ENCODE peak calls at places on chromosomes 11 and 22, in nine cellular contexts. One of them, this sample, is unnamed.

GRCh38 chr11:1889941-1890855 is 1.5 kb downstream of the PRR33 start:
- DNase-seq in ovary: peak
- DNase-seq in CD4-positive, alpha-beta T cell: no peak
- DNase-seq in Panc1: no peak
- DNase-seq in IMR-90: no peak
- DNase-seq in psoas muscle: no peak
- DNase-seq in K562: no peak
- DNase-seq in A549: no peak
- DNase-seq in esophagus squamous epithelium: no peak
- DNase-seq in this sample: no peak

GRCh38 chr22:49393526-49393925 is 434.1 kb downstream of the BRD1 start:
- DNase-seq in ovary: no peak
- DNase-seq in CD4-positive, alpha-beta T cell: no peak
- DNase-seq in Panc1: no peak
- DNase-seq in IMR-90: no peak
- DNase-seq in psoas muscle: no peak
- DNase-seq in K562: no peak
- DNase-seq in A549: no peak
- DNase-seq in esophagus squamous epithelium: no peak
- DNase-seq in this sample: no peak

GRCh38 chr11:45852712-45853101 is 5.4 kb downstream of the CRY2 start:
- DNase-seq in ovary: no peak
- DNase-seq in CD4-positive, alpha-beta T cell: no peak
- DNase-seq in Panc1: no peak
- DNase-seq in IMR-90: no peak
- DNase-seq in psoas muscle: no peak
- DNase-seq in K562: peak
- DNase-seq in A549: no peak
- DNase-seq in esophagus squamous epithelium: no peak
- DNase-seq in this sample: no peak

GRCh38 chr22:29799217-29799680 is 32.1 kb downstream of the UQCR10 start:
- DNase-seq in ovary: peak
- DNase-seq in CD4-positive, alpha-beta T cell: no peak
- DNase-seq in Panc1: no peak
- DNase-seq in IMR-90: peak
- DNase-seq in psoas muscle: peak
- DNase-seq in K562: peak
- DNase-seq in A549: peak
- DNase-seq in esophagus squamous epithelium: peak
- DNase-seq in this sample: no peak

GRCh38 chr11:128915148-128915519 is 24.0 kb downstream of the KCNJ5 start:
- DNase-seq in ovary: no peak
- DNase-seq in CD4-positive, alpha-beta T cell: no peak
- DNase-seq in Panc1: no peak
- DNase-seq in IMR-90: no peak
- DNase-seq in psoas muscle: no peak
- DNase-seq in K562: no peak
- DNase-seq in A549: no peak
- DNase-seq in esophagus squamous epithelium: no peak
- DNase-seq in this sample: peak

GRCh38 chr22:17201285-17201945 is 17.8 kb downstream of the ADA2 start:
- DNase-seq in ovary: no peak
- DNase-seq in CD4-positive, alpha-beta T cell: no peak
- DNase-seq in Panc1: no peak
- DNase-seq in IMR-90: peak
- DNase-seq in psoas muscle: no peak
- DNase-seq in K562: peak
- DNase-seq in A549: no peak
- DNase-seq in esophagus squamous epithelium: no peak
- DNase-seq in this sample: no peak

GRCh38 chr11:103601230-103601846 is 435.1 kb upstream of the DDI1 start:
- DNase-seq in ovary: no peak
- DNase-seq in CD4-positive, alpha-beta T cell: peak
- DNase-seq in Panc1: peak
- DNase-seq in IMR-90: peak
- DNase-seq in psoas muscle: no peak
- DNase-seq in K562: peak
- DNase-seq in A549: peak
- DNase-seq in esophagus squamous epithelium: no peak
- DNase-seq in this sample: peak

GRCh38 chr22:19933328-19934241 is 8.0 kb upstream of the COMT start:
- DNase-seq in ovary: no peak
- DNase-seq in CD4-positive, alpha-beta T cell: no peak
- DNase-seq in Panc1: no peak
- DNase-seq in IMR-90: no peak
- DNase-seq in psoas muscle: no peak
- DNase-seq in K562: no peak
- DNase-seq in A549: no peak
- DNase-seq in esophagus squamous epithelium: no peak
- DNase-seq in this sample: no peak

GRCh38 chr11:97854877-97855276 is 1165.9 kb upstream of the CNTN5 start:
- DNase-seq in ovary: no peak
- DNase-seq in CD4-positive, alpha-beta T cell: no peak
- DNase-seq in Panc1: no peak
- DNase-seq in IMR-90: no peak
- DNase-seq in psoas muscle: no peak
- DNase-seq in K562: no peak
- DNase-seq in A549: no peak
- DNase-seq in esophagus squamous epithelium: no peak
- DNase-seq in this sample: no peak

GRCh38 chr11:44793350-44794090 is 66.8 kb downstream of the TSPAN18 start:
- DNase-seq in ovary: no peak
- DNase-seq in CD4-positive, alpha-beta T cell: no peak
- DNase-seq in Panc1: no peak
- DNase-seq in IMR-90: peak
- DNase-seq in psoas muscle: no peak
- DNase-seq in K562: peak
- DNase-seq in A549: no peak
- DNase-seq in esophagus squamous epithelium: no peak
- DNase-seq in this sample: no peak

GRCh38 chr11:44799036-44799435 is 72.3 kb downstream of the TSPAN18 start:
- DNase-seq in ovary: no peak
- DNase-seq in CD4-positive, alpha-beta T cell: no peak
- DNase-seq in Panc1: no peak
- DNase-seq in IMR-90: no peak
- DNase-seq in psoas muscle: no peak
- DNase-seq in K562: no peak
- DNase-seq in A549: no peak
- DNase-seq in esophagus squamous epithelium: no peak
- DNase-seq in this sample: no peak

GRCh38 chr11:44797051-44797450 is 70.3 kb downstream of the TSPAN18 start:
- DNase-seq in ovary: no peak
- DNase-seq in CD4-positive, alpha-beta T cell: no peak
- DNase-seq in Panc1: no peak
- DNase-seq in IMR-90: no peak
- DNase-seq in psoas muscle: no peak
- DNase-seq in K562: no peak
- DNase-seq in A549: no peak
- DNase-seq in esophagus squamous epithelium: no peak
- DNase-seq in this sample: no peak

GRCh38 chr11:44797886-44798683 is 71.3 kb downstream of the TSPAN18 start:
- DNase-seq in ovary: no peak
- DNase-seq in CD4-positive, alpha-beta T cell: no peak
- DNase-seq in Panc1: no peak
- DNase-seq in IMR-90: peak
- DNase-seq in psoas muscle: no peak
- DNase-seq in K562: no peak
- DNase-seq in A549: no peak
- DNase-seq in esophagus squamous epithelium: no peak
- DNase-seq in this sample: no peak

DNA sequence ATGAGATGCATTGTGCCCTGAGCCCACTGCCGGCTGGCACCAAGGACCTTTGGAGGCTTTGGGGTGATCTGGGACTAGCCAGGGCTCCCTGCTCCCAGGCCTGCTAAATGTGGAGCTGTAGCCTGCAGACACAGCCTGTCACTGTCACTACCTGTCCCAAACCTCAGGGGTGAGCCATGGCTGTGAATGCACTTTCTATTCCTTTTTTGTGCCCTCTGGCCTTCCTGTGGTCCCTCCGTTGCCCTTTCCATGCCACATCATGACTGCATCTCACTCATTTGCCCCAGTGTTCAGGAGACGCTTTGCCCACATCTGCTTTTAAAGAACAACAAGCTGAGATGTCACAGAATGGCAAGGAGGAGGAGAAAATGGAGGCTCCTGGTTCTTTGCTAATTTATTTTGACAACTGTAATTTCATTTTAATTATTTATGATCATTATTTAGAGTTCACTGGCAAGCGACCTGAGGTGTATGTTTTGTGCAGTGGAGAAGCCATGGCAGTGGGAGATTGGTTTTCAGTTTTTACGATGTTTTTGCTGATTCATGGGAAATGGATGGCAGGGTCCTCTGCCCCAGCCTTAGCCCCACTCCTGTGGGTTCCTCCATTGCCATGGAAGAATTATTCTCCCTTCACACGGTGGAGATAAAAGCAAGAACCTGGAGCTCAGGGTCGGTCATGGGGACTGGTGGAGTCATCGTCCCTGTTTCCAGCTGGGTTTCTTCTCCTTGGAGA is 69.2 kb downstream of the TSPAN18 start:
- DNase-seq in ovary: no peak
- DNase-seq in CD4-positive, alpha-beta T cell: no peak
- DNase-seq in Panc1: no peak
- DNase-seq in IMR-90: no peak
- DNase-seq in psoas muscle: no peak
- DNase-seq in K562: no peak
- DNase-seq in A549: no peak
- DNase-seq in esophagus squamous epithelium: no peak
- DNase-seq in this sample: no peak
- TF ChIP-seq CTCF in ovary: no peak
- TF ChIP-seq CTCF in CD4-positive, alpha-beta T cell: no peak
- TF ChIP-seq CTCF in Panc1: no peak
- TF ChIP-seq CTCF in IMR-90: no peak
- TF ChIP-seq CTCF in psoas muscle: no peak
- TF ChIP-seq CTCF in K562: no peak
- TF ChIP-seq CTCF in A549: no peak
- TF ChIP-seq CTCF in esophagus squamous epithelium: no peak
- TF ChIP-seq CTCF in this sample: no peak

GRCh38 chr11:92269841-92270240 is 45.2 kb downstream of the FAT3 start:
- DNase-seq in ovary: no peak
- DNase-seq in CD4-positive, alpha-beta T cell: no peak
- DNase-seq in Panc1: no peak
- DNase-seq in IMR-90: no peak
- DNase-seq in psoas muscle: no peak
- DNase-seq in K562: no peak
- DNase-seq in A549: no peak
- DNase-seq in esophagus squamous epithelium: no peak
- DNase-seq in this sample: no peak

GRCh38 chr11:92268546-92268945 is 43.9 kb downstream of the FAT3 start:
- DNase-seq in ovary: no peak
- DNase-seq in CD4-positive, alpha-beta T cell: no peak
- DNase-seq in Panc1: no peak
- DNase-seq in IMR-90: no peak
- DNase-seq in psoas muscle: no peak
- DNase-seq in K562: no peak
- DNase-seq in A549: no peak
- DNase-seq in esophagus squamous epithelium: no peak
- DNase-seq in this sample: no peak

GRCh38 chr11:92267968-92268367 is 43.4 kb downstream of the FAT3 start:
- DNase-seq in ovary: no peak
- DNase-seq in CD4-positive, alpha-beta T cell: no peak
- DNase-seq in Panc1: no peak
- DNase-seq in IMR-90: no peak
- DNase-seq in psoas muscle: no peak
- DNase-seq in K562: no peak
- DNase-seq in A549: no peak
- DNase-seq in esophagus squamous epithelium: no peak
- DNase-seq in this sample: no peak

GRCh38 chr11:92269021-92269420 is 44.4 kb downstream of the FAT3 start:
- DNase-seq in ovary: no peak
- DNase-seq in CD4-positive, alpha-beta T cell: no peak
- DNase-seq in Panc1: peak
- DNase-seq in IMR-90: peak
- DNase-seq in psoas muscle: no peak
- DNase-seq in K562: no peak
- DNase-seq in A549: peak
- DNase-seq in esophagus squamous epithelium: no peak
- DNase-seq in this sample: no peak

GRCh38 chr11:92266821-92267220 is 42.2 kb downstream of the FAT3 start:
- DNase-seq in ovary: no peak
- DNase-seq in CD4-positive, alpha-beta T cell: no peak
- DNase-seq in Panc1: no peak
- DNase-seq in IMR-90: no peak
- DNase-seq in psoas muscle: no peak
- DNase-seq in K562: no peak
- DNase-seq in A549: no peak
- DNase-seq in esophagus squamous epithelium: no peak
- DNase-seq in this sample: no peak
- H3K27ac ChIP-seq in ovary: no peak
- H3K27ac ChIP-seq in CD4-positive, alpha-beta T cell: no peak
- H3K27ac ChIP-seq in Panc1: no peak
- H3K27ac ChIP-seq in IMR-90: no peak
- H3K27ac ChIP-seq in psoas muscle: no peak
- H3K27ac ChIP-seq in K562: no peak
- H3K27ac ChIP-seq in A549: no peak
- H3K27ac ChIP-seq in esophagus squamous epithelium: no peak
- H3K27ac ChIP-seq in this sample: no peak

DNA sequence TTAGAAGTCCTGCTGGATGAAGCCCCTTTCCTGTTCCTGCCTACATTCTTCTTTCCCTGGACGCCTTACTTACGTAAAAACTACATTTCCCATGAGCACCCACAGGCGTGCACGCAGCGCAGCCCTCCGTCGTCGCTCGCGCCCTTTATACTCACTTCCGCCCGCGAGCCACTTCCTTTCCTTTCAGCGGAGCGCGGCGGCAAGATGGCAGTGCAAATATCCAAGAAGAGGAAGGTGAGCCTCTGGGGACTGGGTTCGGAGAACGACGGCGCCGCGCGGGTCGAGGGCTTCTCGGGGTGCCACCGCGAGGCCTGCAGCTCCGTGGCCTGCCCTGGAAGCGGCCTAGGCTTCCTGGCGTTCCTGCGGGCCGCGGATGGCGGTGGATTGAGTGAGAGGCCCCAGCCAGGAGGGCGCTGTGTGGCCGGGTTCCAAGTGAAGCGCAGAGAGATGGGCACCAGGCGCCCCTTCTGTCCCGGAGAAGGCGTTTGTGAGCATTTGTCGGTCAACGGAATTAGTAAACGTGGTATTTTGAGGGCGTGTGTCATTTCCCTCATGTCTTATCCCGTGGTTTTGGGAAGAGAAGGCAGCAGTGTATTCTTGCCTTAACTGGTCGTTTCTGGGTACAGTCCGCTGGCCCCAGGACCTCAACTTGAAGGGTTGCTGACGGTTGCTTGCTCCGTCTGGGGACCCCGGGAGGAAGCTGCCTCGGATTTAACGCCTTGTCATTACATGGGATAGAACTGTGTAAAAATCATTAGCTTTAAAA is at the start of gene RPS3:
- DNase-seq in ovary: peak
- DNase-seq in CD4-positive, alpha-beta T cell: peak
- DNase-seq in Panc1: peak
- DNase-seq in IMR-90: peak
- DNase-seq in psoas muscle: peak
- DNase-seq in K562: peak
- DNase-seq in A549: peak
- DNase-seq in esophagus squamous epithelium: peak
- DNase-seq in this sample: peak
- TF ChIP-seq CTCF in ovary: peak
- TF ChIP-seq CTCF in CD4-positive, alpha-beta T cell: peak
- TF ChIP-seq CTCF in Panc1: no peak
- TF ChIP-seq CTCF in IMR-90: peak
- TF ChIP-seq CTCF in psoas muscle: peak
- TF ChIP-seq CTCF in K562: no peak
- TF ChIP-seq CTCF in A549: peak
- TF ChIP-seq CTCF in esophagus squamous epithelium: peak
- TF ChIP-seq CTCF in this sample: peak

GRCh38 chr11:83303358-83303757 is 17.2 kb upstream of the CCDC90B start:
- DNase-seq in ovary: no peak
- DNase-seq in CD4-positive, alpha-beta T cell: no peak
- DNase-seq in Panc1: no peak
- DNase-seq in IMR-90: no peak
- DNase-seq in psoas muscle: no peak
- DNase-seq in K562: no peak
- DNase-seq in A549: no peak
- DNase-seq in esophagus squamous epithelium: no peak
- DNase-seq in this sample: no peak
- H3K27ac ChIP-seq in ovary: no peak
- H3K27ac ChIP-seq in CD4-positive, alpha-beta T cell: no peak
- H3K27ac ChIP-seq in Panc1: no peak
- H3K27ac ChIP-seq in IMR-90: no peak
- H3K27ac ChIP-seq in psoas muscle: no peak
- H3K27ac ChIP-seq in K562: no peak
- H3K27ac ChIP-seq in A549: no peak
- H3K27ac ChIP-seq in esophagus squamous epithelium: no peak
- H3K27ac ChIP-seq in this sample: no peak